ENCODE peak calls at places on chromosomes 16 and 17, in six cellular contexts. N, Z, K, S, P and M are unnamed samples. For H3K4me1, the result is how much of the 10 kb centered on the place peaks cover.

GRCh38 chr16:47359478-47359877 is 101.4 kb downstream of the ITFG1 start:
- DNase-seq in P (peak), S (no peak), N (no peak), K (no peak), Z (no peak), M (no peak)

GRCh38 chr16:21276090-21276489 is 2.0 kb downstream of the CRYM start:
- DNase-seq in S (no peak), N (no peak), K (no peak), Z (no peak), P (no peak), M (no peak)

GRCh38 chr17:19470529-19471261 is 59.7 kb downstream of the RNF112 start:
- DNase-seq in S (peak), P (peak), N (peak), Z (peak), K (no peak), M (peak)

GRCh38 chr16:12637002-12637401 is 166.7 kb downstream of the CPPED1 start:
- DNase-seq in Z (no peak), N (no peak), K (no peak), P (no peak), S (no peak), M (no peak)

GRCh38 chr17:38325221-38325851 is 18.4 kb downstream of the GPR179 start:
- DNase-seq in Z (no peak), S (no peak), N (no peak), K (no peak), P (no peak), M (no peak)

GRCh38 chr17:2157081-2157480 is 102.2 kb downstream of the HIC1 start:
- DNase-seq in K (no peak), N (peak), Z (no peak), P (no peak), S (no peak), M (no peak)

GRCh38 chr17:66670211-66670610 is 164.7 kb upstream of the CACNG5 start:
- DNase-seq in Z (no peak), S (no peak), P (no peak), K (no peak), N (no peak), M (no peak)

GRCh38 chr16:29959293-29959692 is 2.6 kb upstream of the TMEM219 start:
- DNase-seq in P (no peak), N (no peak), Z (no peak), K (no peak), S (no peak), M (no peak)

GRCh38 chr17:66605561-66605960 is 229.4 kb upstream of the CACNG5 start:
- DNase-seq in K (no peak), Z (no peak), P (no peak), N (no peak), S (no peak), M (no peak)

GRCh38 chr16:88764080-88764479 is 20.9 kb downstream of the PIEZO1 start:
- DNase-seq in Z (no peak), N (no peak), K (no peak), S (no peak), P (no peak), M (no peak)

GRCh38 chr16:88764913-88765349 is 20.1 kb downstream of the PIEZO1 start:
- DNase-seq in P (peak), Z (no peak), S (no peak), K (peak), N (peak), M (peak)

GRCh38 chr16:88762941-88763340 is 22.1 kb downstream of the PIEZO1 start:
- DNase-seq in N (no peak), Z (no peak), P (no peak), S (no peak), K (no peak), M (no peak)

GRCh38 chr16:88762258-88762870 is 22.7 kb downstream of the PIEZO1 start:
- DNase-seq in K (no peak), Z (no peak), N (no peak), P (no peak), S (no peak), M (no peak)

GRCh38 chr16:88763502-88764053 is 21.4 kb downstream of the PIEZO1 start:
- DNase-seq in P (peak), K (no peak), N (no peak), Z (no peak), S (no peak), M (no peak)
- H3K4me1 ChIP-seq in P (half or more), K (under half), N (under half), Z (half or more), S (under half), M (under half)

GRCh38 chr17:17036520-17036998 is 5.7 kb upstream of the MPRIP start:
- DNase-seq in S (peak), P (no peak), K (no peak), N (no peak), Z (no peak), M (peak)
- H3K4me1 ChIP-seq in S (under half), P (under half), K (under half), N (under half), Z (under half), M (under half)

GRCh38 chr16:2595376-2596200 is 57.8 kb downstream of the PDPK1 start:
- DNase-seq in K (no peak), P (no peak), N (no peak), S (no peak), Z (no peak), M (peak)

GRCh38 chr16:2598723-2599122 is 60.9 kb downstream of the PDPK1 start:
- DNase-seq in N (no peak), P (no peak), S (no peak), Z (no peak), K (no peak), M (no peak)

GRCh38 chr16:2596747-2597559 is 59.1 kb downstream of the PDPK1 start:
- DNase-seq in K (no peak), Z (no peak), P (no peak), S (no peak), N (no peak), M (peak)

GRCh38 chr16:2597560-2597902 is 59.7 kb downstream of the PDPK1 start:
- DNase-seq in S (no peak), P (no peak), K (no peak), Z (no peak), N (no peak), M (no peak)

GRCh38 chr16:2598133-2598641 is 60.4 kb downstream of the PDPK1 start:
- DNase-seq in N (no peak), Z (no peak), S (no peak), K (no peak), P (no peak), M (no peak)
- H3K4me1 ChIP-seq in N (under half), Z (under half), S (under half), K (under half), P (under half), M (under half)

GRCh38 chr16:67672306-67672705 is 5.7 kb downstream of the C16orf86 start:
- DNase-seq in P (no peak), N (no peak), S (no peak), K (no peak), Z (no peak), M (no peak)
- H3K4me1 ChIP-seq in P (under half), N (under half), S (under half), K (under half), Z (half or more), M (under half)

DNA sequence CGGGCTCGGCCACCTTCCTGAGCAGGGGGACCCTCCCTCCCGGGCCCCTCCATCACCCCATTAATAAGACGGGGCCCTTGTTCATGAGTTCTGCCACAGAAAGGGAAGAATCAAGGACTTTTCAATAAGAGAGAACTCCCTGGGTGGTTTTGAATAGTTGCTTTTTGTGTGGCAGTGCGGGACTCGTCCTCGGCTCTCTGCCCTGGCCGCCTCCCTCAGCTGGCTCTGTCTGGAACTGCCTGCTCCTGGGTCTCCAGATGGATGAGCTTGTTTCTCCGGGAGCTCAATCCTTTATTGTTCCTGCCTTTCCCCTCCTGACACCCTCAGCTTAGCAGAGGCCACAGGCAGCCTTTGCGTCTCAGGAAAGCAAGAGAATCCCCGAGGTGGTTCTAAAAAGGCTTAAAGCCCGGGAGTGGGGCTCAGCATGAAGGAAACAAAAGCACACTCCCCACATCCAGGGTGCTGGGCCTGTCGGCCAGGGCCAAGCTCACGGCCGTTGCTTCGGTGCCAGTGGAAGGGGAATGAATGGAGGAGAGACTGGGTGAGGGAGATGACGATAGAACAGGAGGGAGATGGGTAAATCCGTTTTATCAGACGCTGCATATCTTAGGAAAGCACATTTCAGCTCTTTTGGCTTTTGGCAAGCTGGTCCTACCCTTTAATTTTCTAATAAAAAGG is 60.2 kb downstream of the RAI1 start:
- DNase-seq in P (peak), Z (peak), K (peak), N (no peak), S (no peak), M (peak)
- H3K4me1 ChIP-seq in P (half or more), Z (half or more), K (half or more), N (under half), S (under half), M (under half)

DNA sequence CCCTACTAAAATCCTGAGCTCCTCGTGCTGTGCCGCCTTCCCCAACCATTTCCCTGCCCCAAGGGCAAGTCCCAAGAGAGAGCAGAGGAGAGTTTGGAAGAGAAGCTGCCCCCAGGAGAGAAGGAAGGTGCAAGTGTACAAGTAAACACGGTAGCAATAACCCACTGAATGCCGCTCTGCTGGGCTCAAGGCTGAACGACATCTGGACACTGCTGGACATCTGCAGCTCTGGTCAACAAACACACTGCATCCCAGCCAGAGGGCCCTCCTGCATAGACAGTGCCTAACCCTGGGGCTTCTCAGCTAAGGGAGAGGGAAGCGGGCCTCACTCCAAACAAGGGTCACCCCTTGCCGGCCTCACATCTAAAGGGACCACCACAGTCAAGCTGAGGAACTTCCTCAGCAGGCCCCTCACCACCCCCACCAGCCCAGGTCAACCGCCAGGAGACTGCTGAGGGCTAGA is 12.7 kb downstream of the JUP start:
- DNase-seq in N (peak), Z (no peak), K (peak), P (no peak), S (no peak), M (no peak)
- H3K4me1 ChIP-seq in N (under half), Z (half or more), K (half or more), P (half or more), S (half or more), M (half or more)

GRCh38 chr17:78629436-78629995 is 52.3 kb upstream of the DNAH17 start:
- DNase-seq in S (no peak), N (no peak), P (no peak), K (no peak), Z (no peak), M (no peak)
- H3K4me1 ChIP-seq in S (under half), N (under half), P (under half), K (under half), Z (under half), M (under half)

DNA sequence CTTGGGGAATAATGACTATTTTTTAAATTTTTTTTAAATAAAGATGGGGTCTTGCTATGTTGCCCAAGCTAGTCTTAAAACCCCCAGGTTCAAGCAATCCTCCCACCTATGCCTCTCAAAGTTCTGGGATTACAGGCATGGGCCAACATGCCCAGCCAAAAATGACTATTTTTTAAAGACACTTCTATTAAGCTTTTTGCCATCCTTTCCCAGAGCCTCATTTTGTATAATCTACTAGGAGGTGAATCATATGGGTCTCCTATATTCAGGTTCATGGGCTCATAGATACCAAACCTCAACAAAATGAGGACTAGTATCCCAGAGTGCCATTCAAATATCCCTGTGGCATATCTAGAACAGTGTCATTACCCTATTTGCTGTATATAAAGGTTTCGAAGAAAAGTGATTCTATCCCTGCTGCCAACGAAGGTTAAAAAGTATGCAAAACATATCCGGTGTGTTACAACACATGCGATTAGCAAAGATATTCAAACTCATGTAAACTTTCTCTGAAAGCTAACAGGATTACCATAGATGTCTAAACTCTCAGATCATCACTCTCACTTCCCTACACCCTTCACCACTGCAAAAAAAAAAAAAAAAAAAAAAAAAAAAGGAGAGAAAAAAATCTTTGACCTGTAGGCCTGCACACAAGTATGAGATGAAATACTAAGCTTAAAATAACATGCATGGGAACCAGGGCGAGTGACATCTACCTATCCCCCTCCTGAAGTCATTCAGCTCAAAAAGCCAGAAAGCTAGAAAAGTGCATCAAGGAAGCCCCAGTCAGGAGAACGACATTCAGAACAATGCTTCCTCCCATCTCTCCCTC is 23.5 kb downstream of the XPO6 start:
- DNase-seq in K (no peak), S (no peak), Z (no peak), P (no peak), N (peak), M (no peak)
- H3K4me1 ChIP-seq in K (under half), S (under half), Z (under half), P (under half), N (half or more), M (under half)

GRCh38 chr16:54897930-54898329 is 32.7 kb upstream of the IRX5 start:
- DNase-seq in N (no peak), S (no peak), P (no peak), Z (no peak), K (no peak), M (no peak)
- H3K4me1 ChIP-seq in N (under half), S (under half), P (under half), Z (under half), K (under half), M (under half)

GRCh38 chr16:75028544-75028943 is 29.7 kb downstream of the ZNRF1 start:
- DNase-seq in K (no peak), P (no peak), N (no peak), S (no peak), Z (no peak), M (no peak)
- H3K4me1 ChIP-seq in K (under half), P (under half), N (under half), S (under half), Z (under half), M (under half)